ENCODE peak calls at places on chromosomes 11 and 22, in four cellular contexts. U is neuronal stem cell, C is mesenchymal stem cell, T is H1. G is an unnamed sample.

GRCh38 chr11:1053121-1053901 is 16.8 kb upstream of the MUC6 start:
- DNase-seq in T (no peak), U (no peak), C (no peak), G (no peak)

GRCh38 chr22:23060612-23061400 is 9.5 kb upstream of the GNAZ start:
- DNase-seq in U (no peak), C (no peak), T (no peak), G (no peak)

GRCh38 chr11:125088123-125088522 is 23.3 kb downstream of the TMEM218 start:
- DNase-seq in C (no peak), T (no peak), U (no peak), G (no peak)

GRCh38 chr11:117649656-117650055 is 147.4 kb downstream of the DSCAML1 start:
- DNase-seq in T (no peak), C (no peak), U (no peak), G (no peak)

GRCh38 chr11:103368151-103368550 is 258.9 kb downstream of the DYNC2H1 start:
- DNase-seq in T (no peak), C (no peak), U (no peak), G (no peak)

GRCh38 chr22:23182289-23183106 is 2.2 kb downstream of the BCR start:
- DNase-seq in C (peak), T (no peak), U (no peak), G (peak)

GRCh38 chr11:129230006-129230405 is 37.9 kb upstream of the ARHGAP32 start:
- DNase-seq in T (no peak), C (peak), U (no peak), G (no peak)

GRCh38 chr11:69002101-69002742 is 10.8 kb downstream of the MRGPRF start:
- DNase-seq in T (no peak), U (no peak), C (no peak), G (no peak)

GRCh38 chr11:128399186-128399585 is 188.2 kb downstream of the ETS1 start:
- DNase-seq in U (no peak), T (no peak), C (peak), G (no peak)

GRCh38 chr11:44852159-44852707 is 98.5 kb downstream of the TP53I11 start:
- DNase-seq in T (no peak), C (no peak), U (no peak), G (no peak)

GRCh38 chr11:129117595-129118350 is 74.4 kb downstream of the ARHGAP32 start:
- DNase-seq in C (peak), U (peak), T (no peak), G (peak)

DNA sequence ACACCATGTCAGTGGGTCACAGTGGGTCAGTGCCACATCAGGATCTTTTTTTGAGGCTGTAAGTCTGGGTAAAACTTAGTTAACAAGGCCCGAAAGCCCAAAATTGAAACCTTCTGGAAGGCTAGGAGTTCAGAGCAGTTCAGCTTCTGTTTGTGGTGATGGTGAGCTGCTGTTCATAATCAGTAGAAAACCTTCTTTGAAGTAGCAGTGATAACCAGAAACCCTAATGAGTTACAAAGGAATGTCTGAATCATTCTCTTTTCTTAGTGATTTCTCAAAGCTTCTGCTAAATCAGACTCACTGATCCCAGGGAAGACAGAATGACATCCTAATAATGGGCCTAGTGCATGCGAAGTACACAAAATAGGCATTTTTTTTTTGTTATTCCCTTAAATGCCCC is 124.7 kb downstream of the PARVA start:
- DNase-seq in T (no peak), C (peak), U (no peak), G (no peak)
- H3K18ac ChIP-seq in T (no peak), C (peak), U (no peak), G (peak)

GRCh38 chr22:35399114-35399677 is 744 bp upstream of the MCM5 start:
- DNase-seq in C (no peak), T (no peak), U (no peak), G (no peak)
- H2BK12ac ChIP-seq in C (no peak), T (peak), U (no peak), G (no peak)

DNA sequence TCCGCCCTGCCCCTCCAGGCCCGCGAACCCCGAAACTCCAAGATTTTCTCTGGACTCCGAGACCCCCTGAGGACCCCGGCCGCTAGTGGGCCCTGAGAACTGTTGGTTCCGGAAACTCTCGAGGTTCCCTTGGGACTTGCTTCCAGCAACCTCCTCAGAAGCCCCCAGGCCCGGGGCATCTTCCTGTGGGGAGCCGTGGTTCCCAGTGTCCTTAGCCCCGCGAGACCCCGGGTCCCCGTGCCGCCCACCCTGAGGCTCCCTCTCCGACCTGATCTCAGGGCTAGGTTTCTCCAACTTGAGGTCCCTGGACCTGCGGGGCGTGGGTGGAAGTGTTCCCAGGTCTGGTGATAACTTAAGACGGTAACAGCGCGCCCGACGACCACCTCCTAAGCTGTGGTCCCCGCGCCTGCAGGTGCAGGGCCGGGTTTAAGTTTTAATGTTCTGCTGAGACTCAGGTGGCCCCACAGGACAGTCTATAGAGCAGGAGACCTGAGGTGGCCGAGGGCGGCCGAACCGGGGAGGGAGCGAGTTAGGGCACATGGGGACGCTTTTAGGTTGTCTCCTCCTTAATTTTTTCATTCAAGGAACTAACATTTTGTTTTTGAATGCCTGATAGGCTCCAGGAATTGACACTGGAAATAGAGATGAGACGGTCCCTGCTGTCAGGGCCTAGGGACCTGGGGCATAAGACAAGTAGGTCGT is 748 bp downstream of the FAM118A start:
- DNase-seq in C (no peak), T (no peak), U (no peak), G (no peak)
- H3K18ac ChIP-seq in C (peak), T (no peak), U (peak), G (peak)

DNA sequence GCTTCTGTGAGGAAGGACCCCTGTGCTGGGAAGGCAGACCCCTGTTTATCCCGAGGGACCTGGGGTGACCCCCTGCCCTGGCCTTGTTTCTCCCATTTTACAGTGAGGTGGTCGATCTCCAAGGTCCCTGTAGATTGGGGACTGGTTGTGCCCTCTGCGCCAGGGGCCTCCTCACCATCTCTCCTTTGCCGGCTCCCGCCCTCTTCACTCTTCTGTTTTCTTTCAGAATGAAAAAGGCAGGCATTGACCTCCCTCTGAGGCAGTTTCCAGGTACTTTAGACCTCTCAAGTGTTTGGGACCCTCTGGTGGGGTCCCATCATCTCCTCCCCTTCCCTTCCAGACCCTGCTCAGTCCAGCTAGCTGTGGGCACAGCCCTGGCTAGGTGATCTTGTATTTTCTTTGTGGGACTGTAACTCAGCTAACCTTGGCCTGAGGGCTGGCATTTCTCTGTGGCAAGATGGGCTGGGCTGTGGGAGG is 1.5 kb downstream of the SERPINH1 start:
- DNase-seq in U (no peak), T (no peak), C (no peak), G (no peak)
- H2BK12ac ChIP-seq in U (no peak), T (peak), C (peak), G (peak)

DNA sequence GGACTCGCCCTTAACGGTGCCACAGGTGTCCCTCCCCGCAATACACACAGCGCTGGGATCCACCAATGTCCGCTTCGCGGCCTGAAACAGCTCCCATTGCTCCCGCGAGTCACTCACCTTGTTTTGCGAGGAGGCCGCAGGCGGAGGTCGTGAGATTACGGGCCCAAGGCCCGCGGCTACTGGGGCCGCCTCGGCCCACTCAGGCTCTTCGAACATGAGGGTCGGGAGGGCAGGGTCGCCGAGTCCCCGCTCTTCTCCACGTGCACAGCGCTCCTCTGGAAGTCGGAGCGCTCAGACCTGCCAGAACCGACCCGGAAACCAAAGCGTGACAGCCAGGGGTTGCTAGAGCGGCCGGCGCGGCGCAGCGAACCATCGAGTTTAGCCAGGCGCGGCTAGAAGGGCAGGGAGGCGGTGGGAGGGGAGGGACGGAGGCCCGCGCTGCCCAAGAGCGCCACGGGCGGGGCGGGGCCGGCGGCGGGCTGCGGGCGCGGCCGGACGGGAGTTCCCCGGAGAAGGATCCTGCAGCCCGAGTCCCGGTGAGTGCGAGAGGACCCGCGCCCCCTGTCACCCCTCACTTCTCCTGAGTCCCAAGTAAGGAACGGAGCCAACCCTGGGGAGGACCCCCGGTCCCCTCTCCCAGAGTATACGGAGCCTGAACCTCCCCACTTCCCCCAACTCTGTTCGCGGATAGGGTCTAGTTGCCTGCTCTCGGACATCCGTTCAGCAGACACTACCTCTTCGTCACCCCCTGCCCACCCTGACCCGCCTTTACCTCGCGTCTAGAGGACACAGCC is at the start of the genes ILK and RRP8:
- DNase-seq in U (peak), T (no peak), C (peak), G (peak)
- H3K18ac ChIP-seq in U (peak), T (peak), C (peak), G (peak)

G was measured in trophoblast cell.